ENCODE peak calls at places on chromosome 3, in seven cellular contexts. Y is psoas muscle, A is pons, H is fibroblast of lung, D is activated gamma-delta T cell, K is GM23248, G is A172. X is an unnamed sample.

GRCh38 chr3:189292667-189293478 is 121.1 kb downstream of the TPRG1 start:
- DNase-seq in K (no peak), Y (no peak), H (no peak), A (no peak), G (no peak), D (no peak), X (no peak)

GRCh38 chr3:108183178-108183577 is 39.0 kb downstream of the IFT57 start:
- DNase-seq in D (no peak), K (no peak), Y (no peak), G (no peak), H (peak), A (no peak), X (no peak)

GRCh38 chr3:132432639-132433038 is 15.3 kb downstream of the DNAJC13 start:
- DNase-seq in A (no peak), H (peak), K (peak), G (peak), Y (no peak), D (no peak), X (no peak)

GRCh38 chr3:62732183-62732904 is 142.9 kb downstream of the CADPS start:
- DNase-seq in G (no peak), H (no peak), K (no peak), A (no peak), D (no peak), Y (no peak), X (peak)

GRCh38 chr3:171044828-171045793 is 18.6 kb upstream of the SLC2A2 start:
- DNase-seq in D (no peak), A (no peak), Y (no peak), H (peak), G (peak), K (peak), X (no peak)

GRCh38 chr3:23916152-23916885 is 471 bp downstream of the NKIRAS1 start:
- DNase-seq in D (no peak), A (no peak), H (no peak), Y (no peak), G (no peak), K (peak), X (no peak)

GRCh38 chr3:134057006-134057832 is 27.5 kb upstream of the SLCO2A1 start:
- DNase-seq in G (peak), H (peak), A (no peak), Y (no peak), D (no peak), K (peak), X (no peak)

GRCh38 chr3:116020495-116020894 is 397.2 kb downstream of the GAP43 start:
- DNase-seq in D (no peak), A (no peak), Y (no peak), H (no peak), K (peak), G (no peak), X (no peak)

GRCh38 chr3:153250450-153250849 is 88.4 kb downstream of the RAP2B start:
- DNase-seq in Y (no peak), G (no peak), K (no peak), D (no peak), A (peak), H (no peak), X (no peak)

GRCh38 chr3:16365454-16366128 is 100.6 kb downstream of the OXNAD1 start:
- DNase-seq in D (no peak), H (no peak), A (no peak), Y (no peak), K (no peak), G (no peak), X (no peak)

GRCh38 chr3:13791501-13792490 is 88.1 kb downstream of the WNT7A start:
- DNase-seq in K (no peak), H (no peak), G (no peak), Y (no peak), D (no peak), A (no peak), X (no peak)

GRCh38 chr3:191987951-191988350 is 527.0 kb downstream of the PYDC2 start:
- DNase-seq in G (no peak), A (no peak), H (no peak), D (no peak), K (no peak), Y (no peak), X (no peak)

GRCh38 chr3:139574026-139574947 is 34.7 kb upstream of the RBP1 start:
- DNase-seq in A (no peak), D (no peak), H (no peak), K (no peak), G (no peak), Y (peak), X (no peak)

GRCh38 chr3:124619887-124620599 is 110.2 kb upstream of the UMPS start:
- DNase-seq in Y (no peak), A (no peak), H (no peak), D (no peak), G (no peak), K (no peak), X (no peak)

GRCh38 chr3:46078712-46079400 is 51.6 kb upstream of the XCR1 start:
- DNase-seq in G (peak), A (peak), K (peak), D (no peak), Y (peak), H (peak), X (no peak)

GRCh38 chr3:45409921-45410320 is 21.5 kb downstream of the LARS2 start:
- DNase-seq in H (peak), A (peak), G (no peak), Y (no peak), K (no peak), D (no peak), X (no peak)

GRCh38 chr3:3191675-3192480 is 12.4 kb upstream of the CRBN start:
- DNase-seq in Y (no peak), D (no peak), K (no peak), G (no peak), A (no peak), H (no peak), X (no peak)

GRCh38 chr3:72303926-72304325 is 519.0 kb upstream of the PROK2 start:
- DNase-seq in D (no peak), Y (no peak), H (no peak), G (no peak), K (no peak), A (no peak), X (no peak)

GRCh38 chr3:122903171-122903570 is 108.3 kb downstream of the SLC49A4 start:
- DNase-seq in G (no peak), A (no peak), K (no peak), Y (no peak), D (no peak), H (no peak), X (no peak)

GRCh38 chr3:24440764-24441464 is 53.7 kb downstream of the THRB start:
- DNase-seq in Y (no peak), D (no peak), G (no peak), K (no peak), H (no peak), A (no peak), X (no peak)

GRCh38 chr3:50604628-50605588 is 6.7 kb downstream of the CISH start:
- DNase-seq in A (no peak), H (no peak), D (no peak), K (no peak), Y (peak), G (no peak), X (peak)

GRCh38 chr3:115381573-115381912 is 234.5 kb upstream of the ZBTB20 start:
- DNase-seq in G (no peak), D (no peak), K (peak), H (peak), A (no peak), Y (no peak), X (no peak)